ENCODE peak calls at places on chromosomes 12 and 14, in four cellular contexts. One of them, this sample, is unnamed.

GRCh38 chr14:78403278-78403815 is 233.2 kb downstream of the NRXN3 start:
- DNase-seq in transverse colon: no peak
- DNase-seq in tibial nerve: no peak
- DNase-seq in GM06990: peak
- DNase-seq in this sample: no peak

GRCh38 chr14:93965287-93965821 is 11.0 kb downstream of the ASB2 start:
- DNase-seq in GM06990: no peak
- DNase-seq in tibial nerve: no peak
- DNase-seq in transverse colon: no peak
- DNase-seq in this sample: no peak

GRCh38 chr12:131438874-131439273 is 272.0 kb upstream of the SFSWAP start:
- DNase-seq in transverse colon: no peak
- DNase-seq in tibial nerve: no peak
- DNase-seq in GM06990: no peak
- DNase-seq in this sample: no peak

GRCh38 chr12:43579240-43579639 is 27.2 kb upstream of the ADAMTS20 start:
- DNase-seq in transverse colon: no peak
- DNase-seq in GM06990: no peak
- DNase-seq in tibial nerve: no peak
- DNase-seq in this sample: no peak

GRCh38 chr12:46410495-46410894 is 37.9 kb upstream of the SLC38A2 start:
- DNase-seq in GM06990: no peak
- DNase-seq in transverse colon: no peak
- DNase-seq in tibial nerve: no peak
- DNase-seq in this sample: no peak

GRCh38 chr14:72796935-72797334 is 97.0 kb downstream of the DPF3 start:
- DNase-seq in transverse colon: no peak
- DNase-seq in tibial nerve: no peak
- DNase-seq in GM06990: no peak
- DNase-seq in this sample: no peak

GRCh38 chr14:95523051-95523817 is 6.8 kb upstream of the SYNE3 start:
- DNase-seq in transverse colon: no peak
- DNase-seq in tibial nerve: no peak
- DNase-seq in GM06990: no peak
- DNase-seq in this sample: no peak

GRCh38 chr14:106694638-106695393 is 1168.4 kb downstream of the TMEM121 start:
- DNase-seq in tibial nerve: no peak
- DNase-seq in transverse colon: peak
- DNase-seq in GM06990: peak
- DNase-seq in this sample: no peak

GRCh38 chr14:95482967-95483842 is 33.2 kb downstream of the SYNE3 start:
- DNase-seq in tibial nerve: peak
- DNase-seq in GM06990: no peak
- DNase-seq in transverse colon: peak
- DNase-seq in this sample: peak

GRCh38 chr14:33932526-33933292 is 18.2 kb downstream of the EGLN3 start:
- DNase-seq in GM06990: no peak
- DNase-seq in tibial nerve: no peak
- DNase-seq in transverse colon: no peak
- DNase-seq in this sample: no peak

GRCh38 chr14:64191756-64192155 is 102.4 kb downstream of the ESR2 start:
- DNase-seq in transverse colon: no peak
- DNase-seq in tibial nerve: no peak
- DNase-seq in GM06990: no peak
- DNase-seq in this sample: no peak

GRCh38 chr12:60539592-60539991 is 943.8 kb downstream of the SLC16A7 start:
- DNase-seq in transverse colon: no peak
- DNase-seq in GM06990: no peak
- DNase-seq in tibial nerve: no peak
- DNase-seq in this sample: no peak

GRCh38 chr12:103965255-103965589 is 450 bp upstream of the TDG start:
- DNase-seq in transverse colon: no peak
- DNase-seq in tibial nerve: no peak
- DNase-seq in GM06990: no peak
- DNase-seq in this sample: no peak

GRCh38 chr14:61025239-61026223 is 44.5 kb downstream of the SLC38A6 start:
- DNase-seq in transverse colon: peak
- DNase-seq in tibial nerve: peak
- DNase-seq in GM06990: peak
- DNase-seq in this sample: peak

GRCh38 chr12:98352218-98352811 is 163.1 kb upstream of the TMPO start:
- DNase-seq in transverse colon: no peak
- DNase-seq in tibial nerve: no peak
- DNase-seq in GM06990: no peak
- DNase-seq in this sample: no peak

GRCh38 chr12:13947237-13947945 is 34.0 kb downstream of the GRIN2B start:
- DNase-seq in transverse colon: no peak
- DNase-seq in GM06990: no peak
- DNase-seq in tibial nerve: no peak
- DNase-seq in this sample: no peak

GRCh38 chr14:91714805-91715204 is 17.1 kb downstream of the CATSPERB start:
- DNase-seq in transverse colon: no peak
- DNase-seq in tibial nerve: no peak
- DNase-seq in GM06990: no peak
- DNase-seq in this sample: no peak

GRCh38 chr12:48003226-48004038 is 844 bp downstream of the COL2A1 start:
- DNase-seq in transverse colon: no peak
- DNase-seq in tibial nerve: no peak
- DNase-seq in GM06990: no peak
- DNase-seq in this sample: no peak

GRCh38 chr12:112091563-112091962 is 17.0 kb downstream of the NAA25 start:
- DNase-seq in tibial nerve: no peak
- DNase-seq in transverse colon: no peak
- DNase-seq in GM06990: no peak
- DNase-seq in this sample: no peak

GRCh38 chr12:53995311-53996187 is 4.4 kb upstream of the HOXC9 start:
- DNase-seq in tibial nerve: no peak
- DNase-seq in GM06990: no peak
- DNase-seq in transverse colon: no peak
- DNase-seq in this sample: no peak
- H3K4me3 ChIP-seq in tibial nerve: peak
- H3K4me3 ChIP-seq in GM06990: peak
- H3K4me3 ChIP-seq in transverse colon: peak
- H3K4me3 ChIP-seq in this sample: peak

GRCh38 chr12:32551058-32551457 is 128.0 kb upstream of the DNM1L start:
- DNase-seq in GM06990: no peak
- DNase-seq in transverse colon: no peak
- DNase-seq in tibial nerve: no peak
- DNase-seq in this sample: no peak

GRCh38 chr12:32546272-32546671 is 132.8 kb upstream of the DNM1L start:
- DNase-seq in transverse colon: no peak
- DNase-seq in GM06990: no peak
- DNase-seq in tibial nerve: no peak
- DNase-seq in this sample: no peak

GRCh38 chr12:32545413-32545970 is 133.6 kb upstream of the DNM1L start:
- DNase-seq in GM06990: no peak
- DNase-seq in tibial nerve: no peak
- DNase-seq in transverse colon: no peak
- DNase-seq in this sample: no peak

GRCh38 chr12:32549675-32550079 is 129.4 kb upstream of the DNM1L start:
- DNase-seq in tibial nerve: no peak
- DNase-seq in GM06990: no peak
- DNase-seq in transverse colon: no peak
- DNase-seq in this sample: no peak

GRCh38 chr12:32548691-32549412 is 130.2 kb upstream of the DNM1L start:
- DNase-seq in GM06990: no peak
- DNase-seq in transverse colon: no peak
- DNase-seq in tibial nerve: peak
- DNase-seq in this sample: peak
- H3K4me3 ChIP-seq in GM06990: no peak
- H3K4me3 ChIP-seq in transverse colon: no peak
- H3K4me3 ChIP-seq in tibial nerve: peak
- H3K4me3 ChIP-seq in this sample: peak

GRCh38 chr12:21938879-21939278 is 2.3 kb downstream of the ABCC9 start:
- DNase-seq in GM06990: no peak
- DNase-seq in transverse colon: no peak
- DNase-seq in tibial nerve: no peak
- DNase-seq in this sample: no peak

GRCh38 chr12:21941522-21942376 is 523 bp upstream of the ABCC9 start:
- DNase-seq in transverse colon: peak
- DNase-seq in tibial nerve: no peak
- DNase-seq in GM06990: peak
- DNase-seq in this sample: no peak

GRCh38 chr12:21939435-21939834 is 1.8 kb downstream of the ABCC9 start:
- DNase-seq in transverse colon: no peak
- DNase-seq in GM06990: no peak
- DNase-seq in tibial nerve: no peak
- DNase-seq in this sample: no peak

GRCh38 chr12:21940972-21941521 is at the start of gene ABCC9:
- DNase-seq in GM06990: peak
- DNase-seq in transverse colon: peak
- DNase-seq in tibial nerve: peak
- DNase-seq in this sample: no peak

DNA sequence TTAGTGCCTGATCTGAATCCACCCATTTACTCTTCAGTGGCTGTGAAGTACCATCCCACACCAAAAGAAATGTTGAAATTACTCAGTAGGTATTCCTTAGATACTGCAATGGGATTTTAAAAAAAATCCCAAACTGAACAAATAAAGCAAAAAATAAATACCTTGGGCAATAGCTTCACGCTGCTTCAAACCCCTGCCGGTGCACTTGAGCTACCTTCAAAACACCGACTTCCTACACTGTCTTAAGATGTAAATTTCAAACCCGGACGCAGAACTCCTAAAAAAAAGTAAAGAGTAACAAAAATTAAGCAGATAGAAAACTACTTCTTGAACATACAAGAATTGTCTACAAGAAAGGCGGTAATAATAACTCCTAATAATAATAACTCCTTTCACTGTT is 677 bp downstream of the ABCC9 start:
- DNase-seq in transverse colon: no peak
- DNase-seq in tibial nerve: no peak
- DNase-seq in GM06990: no peak
- DNase-seq in this sample: no peak
- H3K4me3 ChIP-seq in transverse colon: peak
- H3K4me3 ChIP-seq in tibial nerve: peak
- H3K4me3 ChIP-seq in GM06990: no peak
- H3K4me3 ChIP-seq in this sample: peak

DNA sequence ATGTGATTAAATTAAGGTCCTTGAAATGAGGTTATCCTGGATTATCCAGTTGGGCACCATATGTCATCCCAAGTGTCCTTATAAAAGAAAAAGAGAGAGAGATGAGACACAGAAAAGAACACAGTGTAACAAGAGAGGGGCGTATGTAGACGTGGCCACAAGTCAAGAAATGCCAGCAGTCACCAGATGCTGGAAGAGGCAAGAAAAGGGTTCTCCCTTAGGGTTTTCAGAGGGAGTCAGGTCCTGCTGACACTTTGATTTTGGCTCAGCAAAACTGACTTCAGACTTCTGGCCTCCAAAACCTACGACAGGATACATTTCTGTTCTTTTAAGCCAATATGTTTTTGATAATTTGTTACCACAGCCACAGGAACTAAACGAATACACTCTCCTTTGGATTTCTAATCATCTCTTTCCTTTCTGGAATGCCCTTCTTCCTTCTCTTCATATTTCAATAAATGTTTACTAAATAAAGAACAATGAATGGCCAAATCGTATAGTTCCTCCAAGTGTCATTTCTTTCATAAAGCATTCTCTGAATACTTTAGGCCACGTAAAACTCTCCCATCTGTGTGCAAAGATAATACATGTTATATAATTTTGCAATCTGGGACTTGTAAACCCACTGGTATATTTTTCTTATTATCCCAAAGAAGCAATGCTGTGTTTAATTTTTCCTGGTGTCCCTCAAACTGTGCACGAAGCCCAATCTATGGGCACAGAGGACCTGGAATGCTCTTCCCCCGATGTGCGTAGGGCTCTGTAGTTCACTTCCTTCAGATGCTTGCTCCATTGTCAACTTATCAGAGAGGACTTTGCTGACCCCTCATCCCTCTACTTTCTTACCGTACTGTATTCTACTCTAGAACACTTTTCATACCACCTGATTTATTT is 303.6 kb downstream of the CEP128 start:
- DNase-seq in GM06990: no peak
- DNase-seq in tibial nerve: no peak
- DNase-seq in transverse colon: no peak
- DNase-seq in this sample: no peak
- H3K4me3 ChIP-seq in GM06990: no peak
- H3K4me3 ChIP-seq in tibial nerve: no peak
- H3K4me3 ChIP-seq in transverse colon: no peak
- H3K4me3 ChIP-seq in this sample: no peak

GRCh38 chr14:24964048-24964447 is 85.9 kb downstream of the STXBP6 start:
- DNase-seq in tibial nerve: no peak
- DNase-seq in transverse colon: no peak
- DNase-seq in GM06990: no peak
- DNase-seq in this sample: no peak

GRCh38 chr14:24971255-24971654 is 78.7 kb downstream of the STXBP6 start:
- DNase-seq in GM06990: no peak
- DNase-seq in tibial nerve: no peak
- DNase-seq in transverse colon: no peak
- DNase-seq in this sample: no peak

GRCh38 chr14:24960816-24961215 is 89.1 kb downstream of the STXBP6 start:
- DNase-seq in tibial nerve: no peak
- DNase-seq in GM06990: no peak
- DNase-seq in transverse colon: no peak
- DNase-seq in this sample: no peak

GRCh38 chr14:24965578-24965933 is 84.4 kb downstream of the STXBP6 start:
- DNase-seq in transverse colon: no peak
- DNase-seq in tibial nerve: no peak
- DNase-seq in GM06990: no peak
- DNase-seq in this sample: no peak

DNA sequence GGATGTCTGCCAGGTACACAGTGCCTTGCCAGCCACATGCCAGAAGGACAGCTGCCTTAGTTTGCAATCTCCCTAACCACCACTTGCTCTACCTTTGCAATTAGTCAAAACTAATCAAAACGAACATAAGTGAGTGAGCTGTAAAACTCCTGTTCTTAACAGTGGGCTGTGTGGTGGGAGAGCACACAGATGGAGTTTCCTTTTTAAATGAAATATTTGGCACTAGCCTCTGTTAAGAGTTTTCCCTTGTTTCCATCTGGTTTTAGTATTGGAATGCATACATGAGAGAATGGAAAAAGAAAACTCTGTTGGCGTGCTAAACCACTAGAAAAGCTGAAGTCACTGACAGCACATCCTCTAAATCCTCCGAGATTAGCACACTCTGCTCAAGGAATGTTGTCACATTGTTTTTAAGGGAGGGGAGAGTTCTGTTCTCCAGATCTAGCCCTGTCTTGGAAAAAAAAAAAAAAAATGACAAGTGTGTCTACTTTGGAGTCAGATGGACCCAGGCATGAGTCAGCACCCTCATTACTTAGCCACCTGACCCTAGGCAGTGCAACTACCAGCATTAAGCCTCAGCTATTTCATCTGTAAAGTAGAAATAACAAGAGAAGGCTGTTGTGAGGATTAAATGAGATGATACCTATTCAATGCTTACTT is 83.9 kb downstream of the STXBP6 start:
- DNase-seq in GM06990: no peak
- DNase-seq in tibial nerve: no peak
- DNase-seq in transverse colon: peak
- DNase-seq in this sample: no peak
- H3K4me3 ChIP-seq in GM06990: no peak
- H3K4me3 ChIP-seq in tibial nerve: no peak
- H3K4me3 ChIP-seq in transverse colon: no peak
- H3K4me3 ChIP-seq in this sample: peak